ENCODE peak calls at places on chromosome 13, in ten cellular contexts. One of them, this sample, is unnamed.

GRCh38 chr13:44844786-44845185 is 144.5 kb downstream of the NUFIP1 start:
- DNase-seq in tibial nerve: no peak
- DNase-seq in stomach: no peak
- DNase-seq in ovary: no peak
- DNase-seq in HepG2: no peak
- DNase-seq in transverse colon: no peak
- DNase-seq in sigmoid colon: no peak
- DNase-seq in SK-N-SH: no peak
- DNase-seq in H1: no peak
- DNase-seq in A549: no peak
- DNase-seq in this sample: no peak

GRCh38 chr13:45863716-45864590 is 12.4 kb upstream of the SIAH3 start:
- DNase-seq in transverse colon: no peak
- DNase-seq in stomach: no peak
- DNase-seq in tibial nerve: no peak
- DNase-seq in sigmoid colon: no peak
- DNase-seq in ovary: no peak
- DNase-seq in H1: no peak
- DNase-seq in HepG2: no peak
- DNase-seq in SK-N-SH: peak; percentile 43
- DNase-seq in A549: no peak
- DNase-seq in this sample: no peak

GRCh38 chr13:35810286-35810685 is 320.9 kb downstream of the DCLK1 start:
- DNase-seq in ovary: no peak
- DNase-seq in A549: no peak
- DNase-seq in transverse colon: no peak
- DNase-seq in tibial nerve: no peak
- DNase-seq in stomach: no peak
- DNase-seq in H1: no peak
- DNase-seq in sigmoid colon: no peak
- DNase-seq in SK-N-SH: peak; percentile 61
- DNase-seq in HepG2: no peak
- DNase-seq in this sample: no peak

GRCh38 chr13:75762967-75763366 is 126.8 kb downstream of the LMO7 start:
- DNase-seq in ovary: no peak
- DNase-seq in HepG2: peak; percentile 26
- DNase-seq in sigmoid colon: no peak
- DNase-seq in SK-N-SH: no peak
- DNase-seq in stomach: no peak
- DNase-seq in tibial nerve: no peak
- DNase-seq in A549: no peak
- DNase-seq in H1: no peak
- DNase-seq in transverse colon: no peak
- DNase-seq in this sample: no peak

GRCh38 chr13:40186636-40187323 is 479.7 kb downstream of the FOXO1 start:
- DNase-seq in A549: no peak
- DNase-seq in H1: no peak
- DNase-seq in transverse colon: no peak
- DNase-seq in SK-N-SH: no peak
- DNase-seq in tibial nerve: no peak
- DNase-seq in sigmoid colon: no peak
- DNase-seq in HepG2: no peak
- DNase-seq in ovary: no peak
- DNase-seq in stomach: no peak
- DNase-seq in this sample: no peak

GRCh38 chr13:102698649-102698980 is 3.8 kb upstream of the METTL21C start:
- DNase-seq in ovary: no peak
- DNase-seq in SK-N-SH: no peak
- DNase-seq in transverse colon: no peak
- DNase-seq in sigmoid colon: no peak
- DNase-seq in tibial nerve: no peak
- DNase-seq in stomach: no peak
- DNase-seq in A549: no peak
- DNase-seq in HepG2: no peak
- DNase-seq in H1: no peak
- DNase-seq in this sample: no peak

GRCh38 chr13:67230774-67231480 is 791 bp upstream of the PCDH9 start:
- DNase-seq in transverse colon: peak; percentile 39
- DNase-seq in HepG2: peak; percentile 9
- DNase-seq in ovary: peak; percentile 61
- DNase-seq in tibial nerve: peak; percentile 19
- DNase-seq in stomach: peak; percentile 67
- DNase-seq in SK-N-SH: peak; percentile 69
- DNase-seq in H1: peak; percentile 7
- DNase-seq in sigmoid colon: peak; percentile 83
- DNase-seq in A549: peak; percentile 71
- DNase-seq in this sample: peak; percentile 64

GRCh38 chr13:110387451-110388140 is 80.5 kb downstream of the COL4A2 start:
- DNase-seq in HepG2: no peak
- DNase-seq in sigmoid colon: peak; percentile 91
- DNase-seq in tibial nerve: no peak
- DNase-seq in SK-N-SH: no peak
- DNase-seq in stomach: no peak
- DNase-seq in A549: no peak
- DNase-seq in transverse colon: peak; percentile 36
- DNase-seq in H1: no peak
- DNase-seq in ovary: peak; percentile 75
- DNase-seq in this sample: no peak

DNA sequence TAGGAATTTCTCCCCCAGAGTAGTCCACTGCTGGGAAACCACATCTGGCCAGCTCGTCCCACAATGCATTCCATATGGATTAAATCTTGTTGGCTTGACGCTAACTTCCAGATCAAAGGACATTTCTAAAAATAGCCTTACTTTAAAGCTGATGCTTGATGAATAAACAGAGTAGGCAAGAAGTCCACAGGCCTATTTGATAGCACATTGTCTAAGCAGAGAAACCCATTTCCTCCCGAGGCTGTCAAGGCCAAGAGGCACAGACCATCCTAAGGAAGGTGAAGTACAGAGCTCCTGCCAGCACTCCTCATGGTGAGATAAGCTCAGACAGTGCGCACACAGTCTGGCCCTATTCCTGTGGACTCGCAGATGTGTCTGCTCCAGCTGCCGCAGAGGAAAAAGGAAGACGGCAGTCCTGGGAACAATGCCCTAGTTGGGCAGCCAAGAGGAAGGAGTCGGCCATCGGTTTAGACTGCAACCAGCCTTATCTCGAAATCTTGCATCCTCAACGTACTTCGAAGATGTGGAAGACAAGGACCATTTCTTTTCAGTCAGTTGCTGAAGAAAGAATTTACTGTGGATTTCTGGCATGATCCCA is 156.7 kb downstream of the RGCC start:
- DNase-seq in HepG2: peak; percentile 94
- DNase-seq in ovary: peak; percentile 71
- DNase-seq in transverse colon: no peak
- DNase-seq in A549: no peak
- DNase-seq in tibial nerve: no peak
- DNase-seq in H1: no peak
- DNase-seq in sigmoid colon: peak; percentile 74
- DNase-seq in stomach: no peak
- DNase-seq in SK-N-SH: no peak
- DNase-seq in this sample: no peak
- H3K4me3 ChIP-seq in HepG2: no peak overlapping the region
- H3K4me3 ChIP-seq in ovary: no peak overlapping the region
- H3K4me3 ChIP-seq in transverse colon: no peak overlapping the region
- H3K4me3 ChIP-seq in A549: no peak overlapping the region
- H3K4me3 ChIP-seq in tibial nerve: no peak overlapping the region
- H3K4me3 ChIP-seq in H1: no peak overlapping the region
- H3K4me3 ChIP-seq in sigmoid colon: no peak overlapping the region
- H3K4me3 ChIP-seq in stomach: no peak overlapping the region
- H3K4me3 ChIP-seq in SK-N-SH: no peak overlapping the region
- H3K4me3 ChIP-seq in this sample: no peak overlapping the region

GRCh38 chr13:109196896-109197295 is 567.5 kb downstream of the MYO16 start:
- DNase-seq in sigmoid colon: no peak
- DNase-seq in H1: no peak
- DNase-seq in transverse colon: no peak
- DNase-seq in SK-N-SH: no peak
- DNase-seq in tibial nerve: no peak
- DNase-seq in ovary: no peak
- DNase-seq in stomach: no peak
- DNase-seq in HepG2: peak; percentile 3
- DNase-seq in A549: no peak
- DNase-seq in this sample: no peak

GRCh38 chr13:109203587-109203986 is 574.2 kb downstream of the MYO16 start:
- DNase-seq in SK-N-SH: no peak
- DNase-seq in H1: no peak
- DNase-seq in transverse colon: no peak
- DNase-seq in ovary: no peak
- DNase-seq in A549: no peak
- DNase-seq in sigmoid colon: no peak
- DNase-seq in stomach: no peak
- DNase-seq in tibial nerve: no peak
- DNase-seq in HepG2: no peak
- DNase-seq in this sample: no peak

GRCh38 chr13:109198585-109198984 is 569.2 kb downstream of the MYO16 start:
- DNase-seq in HepG2: no peak
- DNase-seq in stomach: no peak
- DNase-seq in H1: no peak
- DNase-seq in tibial nerve: no peak
- DNase-seq in A549: no peak
- DNase-seq in ovary: no peak
- DNase-seq in SK-N-SH: no peak
- DNase-seq in sigmoid colon: no peak
- DNase-seq in transverse colon: no peak
- DNase-seq in this sample: no peak

GRCh38 chr13:109200556-109200955 is 571.1 kb downstream of the MYO16 start:
- DNase-seq in tibial nerve: no peak
- DNase-seq in ovary: no peak
- DNase-seq in SK-N-SH: no peak
- DNase-seq in transverse colon: no peak
- DNase-seq in H1: no peak
- DNase-seq in sigmoid colon: no peak
- DNase-seq in A549: no peak
- DNase-seq in stomach: no peak
- DNase-seq in HepG2: no peak
- DNase-seq in this sample: no peak

DNA sequence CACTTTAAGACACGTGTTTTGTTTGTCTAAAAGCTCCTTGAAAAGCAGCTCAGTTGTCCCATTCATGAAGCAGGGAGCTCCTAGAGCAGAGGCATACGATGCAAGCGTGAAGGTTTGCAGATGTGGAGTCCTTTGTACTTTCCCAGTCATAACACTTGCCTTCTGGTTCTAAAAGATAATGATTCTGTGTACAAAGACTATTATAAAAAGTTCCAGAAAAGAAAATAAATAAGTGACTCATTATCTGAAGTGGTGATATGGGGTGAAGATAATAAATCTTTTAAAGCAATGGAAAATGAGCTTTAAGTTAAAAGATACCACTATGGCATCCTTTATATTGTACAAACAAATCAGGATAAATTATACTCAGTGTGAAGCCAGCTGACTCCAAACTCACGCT is 569.9 kb downstream of the MYO16 start:
- DNase-seq in stomach: no peak
- DNase-seq in HepG2: no peak
- DNase-seq in A549: no peak
- DNase-seq in ovary: no peak
- DNase-seq in H1: no peak
- DNase-seq in transverse colon: no peak
- DNase-seq in sigmoid colon: no peak
- DNase-seq in tibial nerve: no peak
- DNase-seq in SK-N-SH: no peak
- DNase-seq in this sample: no peak
- TF ChIP-seq EP300 in stomach: no peak
- TF ChIP-seq EP300 in HepG2: no peak
- TF ChIP-seq EP300 in A549: no peak
- TF ChIP-seq EP300 in ovary: no peak
- TF ChIP-seq EP300 in H1: no peak
- TF ChIP-seq EP300 in transverse colon: no peak
- TF ChIP-seq EP300 in sigmoid colon: no peak
- TF ChIP-seq EP300 in tibial nerve: no peak
- TF ChIP-seq EP300 in SK-N-SH: no peak
- TF ChIP-seq EP300 in this sample: no peak

DNA sequence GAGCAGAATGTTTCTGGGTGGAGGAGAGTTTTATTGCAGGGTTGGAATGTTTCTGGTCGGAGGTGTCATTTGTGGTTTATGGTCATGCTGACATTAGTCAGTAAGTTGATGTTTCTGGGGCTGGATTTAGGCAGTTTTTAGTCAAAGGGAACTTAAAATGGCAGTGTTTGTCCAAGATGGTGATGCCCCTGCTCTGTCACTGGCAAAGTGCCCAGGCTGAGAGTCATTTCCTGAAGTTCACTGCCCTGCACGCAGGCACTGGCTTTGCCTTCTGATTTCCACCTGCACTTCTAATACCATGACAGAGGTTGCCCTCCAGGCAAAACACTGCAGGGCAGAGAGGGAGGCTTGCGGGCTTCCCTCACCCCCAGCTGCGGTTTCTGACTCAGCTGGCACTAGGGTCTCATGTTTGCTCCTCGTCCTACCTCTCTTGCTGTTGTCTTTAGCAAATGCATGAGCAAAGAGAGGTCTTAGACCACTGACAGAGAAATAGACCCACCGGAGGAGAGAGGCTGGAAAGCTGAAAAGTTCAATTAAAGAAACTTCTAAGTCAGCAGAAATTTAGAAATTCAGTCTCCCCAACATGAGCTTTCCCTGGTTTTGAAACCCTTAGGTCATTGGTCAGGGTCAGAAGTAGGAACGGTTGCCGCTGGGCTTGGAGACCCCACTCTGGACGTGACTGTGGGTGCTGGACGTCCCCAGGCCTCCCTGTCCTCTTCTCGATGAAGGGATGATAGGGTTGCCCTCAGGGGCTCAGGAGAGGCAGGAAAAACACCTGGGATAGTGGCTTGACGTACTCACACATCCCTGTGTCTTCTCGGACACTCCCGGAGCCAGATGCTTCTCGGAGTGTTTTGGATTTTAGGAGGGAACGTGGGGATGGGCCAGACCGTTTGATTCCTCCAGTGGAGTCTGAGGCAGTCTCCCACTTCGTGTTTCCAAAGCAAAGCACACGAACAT is 26.3 kb downstream of the TMEM255B start:
- DNase-seq in A549: no peak
- DNase-seq in SK-N-SH: no peak
- DNase-seq in H1: no peak
- DNase-seq in sigmoid colon: no peak
- DNase-seq in HepG2: no peak
- DNase-seq in ovary: no peak
- DNase-seq in stomach: no peak
- DNase-seq in tibial nerve: no peak
- DNase-seq in transverse colon: no peak
- DNase-seq in this sample: no peak
- H3K4me3 ChIP-seq in A549: no peak overlapping the region
- H3K4me3 ChIP-seq in SK-N-SH: no peak overlapping the region
- H3K4me3 ChIP-seq in H1: no peak overlapping the region
- H3K4me3 ChIP-seq in sigmoid colon: no peak overlapping the region
- H3K4me3 ChIP-seq in HepG2: no peak overlapping the region
- H3K4me3 ChIP-seq in ovary: no peak overlapping the region
- H3K4me3 ChIP-seq in stomach: no peak overlapping the region
- H3K4me3 ChIP-seq in tibial nerve: no peak overlapping the region
- H3K4me3 ChIP-seq in transverse colon: no peak overlapping the region
- H3K4me3 ChIP-seq in this sample: no peak overlapping the region

DNA sequence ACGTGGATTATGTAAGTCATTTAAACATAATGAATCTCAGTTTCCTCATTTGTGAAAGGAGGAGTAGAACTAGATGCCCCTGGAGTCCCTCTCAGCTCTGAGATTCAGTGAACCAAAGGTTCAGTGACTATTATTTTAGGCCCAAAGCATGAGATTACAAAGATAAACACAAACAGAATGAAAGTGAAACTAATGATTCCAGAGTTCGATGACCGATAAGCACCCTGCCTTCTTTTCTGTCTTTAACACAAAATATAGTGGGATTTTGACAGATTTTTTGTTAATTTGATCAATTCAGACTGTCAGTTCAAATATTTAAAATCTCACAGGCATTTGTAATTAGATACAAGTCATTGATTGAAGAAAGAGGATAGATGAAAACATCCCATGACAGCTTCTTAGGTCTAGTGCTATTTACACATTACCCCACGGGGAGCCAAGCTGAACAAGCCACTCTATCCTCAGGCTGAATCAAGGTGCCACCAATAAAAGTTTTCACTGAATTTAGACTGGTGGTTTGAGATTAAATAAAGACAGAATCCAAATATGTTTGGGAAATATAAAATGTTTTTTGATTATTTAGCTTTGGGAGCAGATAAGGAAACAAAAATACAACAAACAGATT is 64.6 kb upstream of the RAP2A start:
- DNase-seq in stomach: no peak
- DNase-seq in SK-N-SH: no peak
- DNase-seq in tibial nerve: no peak
- DNase-seq in sigmoid colon: no peak
- DNase-seq in A549: no peak
- DNase-seq in HepG2: no peak
- DNase-seq in H1: no peak
- DNase-seq in transverse colon: no peak
- DNase-seq in ovary: no peak
- DNase-seq in this sample: no peak
- TF ChIP-seq EP300 in stomach: no peak
- TF ChIP-seq EP300 in SK-N-SH: no peak
- TF ChIP-seq EP300 in tibial nerve: no peak
- TF ChIP-seq EP300 in sigmoid colon: no peak
- TF ChIP-seq EP300 in A549: no peak
- TF ChIP-seq EP300 in HepG2: no peak
- TF ChIP-seq EP300 in H1: no peak
- TF ChIP-seq EP300 in transverse colon: no peak
- TF ChIP-seq EP300 in ovary: no peak
- TF ChIP-seq EP300 in this sample: no peak

This sample was measured in suprapubic skin.